ENCODE peak calls at places on chromosomes 11 and 22, in ten cellular contexts. C is AG04450, T is adrenal gland, B is colonic mucosa, A is GM23338, X is tibial artery, R is Peyer's patch, J is IMR-90, M is neural progenitor cell, G is esophagus squamous epithelium. P is an unnamed sample.

GRCh38 chr11:85822814-85823213 is 11.9 kb upstream of the SYTL2 start:
- DNase-seq in C (no peak), A (no peak), T (no peak), R (no peak), B (no peak), X (no peak), M (no peak), G (no peak), J (peak; percentile 65), P (no peak)

GRCh38 chr11:129992161-129992944 is 10.3 kb downstream of the PRDM10 start:
- DNase-seq in A (peak; percentile 93), M (peak; percentile 52), T (peak; percentile 49), X (no peak), J (peak; percentile 22), B (peak; percentile 64), C (no peak), R (peak; percentile 56), G (no peak), P (no peak)

GRCh38 chr11:77130763-77131513 is 2.9 kb downstream of the MYO7A start:
- DNase-seq in B (no peak), M (peak; percentile 12), X (no peak), A (no peak), J (peak; percentile 27), T (peak; percentile 91), R (no peak), C (no peak), G (no peak), P (no peak)

GRCh38 chr11:95149659-95150294 is 60.1 kb downstream of the ENDOD1 start:
- DNase-seq in J (no peak), A (peak; percentile 69), G (no peak), M (peak; percentile 90), R (no peak), T (no peak), X (no peak), B (peak; percentile 52), C (no peak), P (no peak)

GRCh38 chr11:68282141-68282860 is 10.5 kb upstream of the C11orf24 start:
- DNase-seq in J (no peak), R (no peak), C (no peak), X (no peak), G (no peak), M (no peak), A (no peak), T (no peak), B (no peak), P (no peak)

GRCh38 chr22:46813816-46814597 is 51.6 kb downstream of the TBC1D22A start:
- DNase-seq in A (no peak), G (no peak), M (no peak), B (no peak), J (peak; percentile 61), C (no peak), R (no peak), X (no peak), T (peak; percentile 19), P (peak; percentile 70)

GRCh38 chr11:128482512-128483191 is 104.7 kb downstream of the ETS1 start:
- DNase-seq in A (no peak), B (no peak), C (no peak), G (no peak), X (peak; percentile 65), R (no peak), T (no peak), J (peak; percentile 46), M (no peak), P (no peak)

GRCh38 chr11:81987829-81988472 is 745.7 kb downstream of the FAM181B start:
- DNase-seq in C (no peak), G (no peak), M (no peak), B (no peak), J (no peak), X (peak; percentile 68), R (no peak), T (peak; percentile 94), A (no peak), P (no peak)

DNA sequence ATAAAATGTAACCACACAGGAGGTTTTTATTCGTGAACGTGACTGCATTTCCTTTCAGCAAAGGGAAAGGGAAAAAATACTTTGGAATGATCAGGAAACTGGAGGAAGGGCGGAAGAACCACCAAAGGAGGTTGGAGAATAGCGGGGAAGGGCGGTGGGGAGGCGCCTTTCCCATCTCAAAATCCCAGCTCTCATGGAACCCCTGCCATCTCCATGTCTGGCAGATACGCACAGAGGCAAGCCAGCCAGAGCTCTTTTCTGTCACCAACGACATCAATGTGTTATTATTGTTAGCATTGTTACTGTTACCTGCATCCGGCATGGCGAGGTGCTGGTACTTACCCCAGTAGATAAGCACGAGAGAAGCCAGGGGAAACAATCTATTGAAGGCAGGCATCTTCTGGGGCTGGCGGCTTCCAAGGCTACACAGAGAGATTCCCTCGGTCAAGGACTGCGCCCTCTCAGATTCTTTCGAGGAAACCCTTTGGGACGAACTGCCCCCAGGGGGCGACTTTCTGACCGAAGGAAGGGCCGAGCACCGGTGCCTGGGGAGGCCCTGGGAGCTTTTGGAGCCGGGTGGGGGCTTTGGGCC is 923 bp downstream of the SCN3B start:
- DNase-seq in A (no peak), M (no peak), R (no peak), G (no peak), X (no peak), B (no peak), J (no peak), C (no peak), T (no peak), P (no peak)
- TF ChIP-seq CTCF in A (peak; percentile 54), M (peak; percentile 43), R (no peak), G (no peak), X (no peak), B (no peak), J (no peak), C (no peak), T (no peak), P (no peak)

GRCh38 chr11:35076201-35077100 is 62.5 kb upstream of the CD44 start:
- DNase-seq in G (no peak), C (no peak), T (no peak), A (no peak), X (no peak), B (no peak), M (no peak), R (no peak), J (no peak), P (no peak)

GRCh38 chr11:35079581-35079980 is 59.4 kb upstream of the CD44 start:
- DNase-seq in A (no peak), B (no peak), M (no peak), C (no peak), R (no peak), T (no peak), X (no peak), G (no peak), J (no peak), P (no peak)

GRCh38 chr11:35073691-35074382 is 65.1 kb upstream of the CD44 start:
- DNase-seq in T (no peak), B (no peak), X (no peak), A (no peak), M (no peak), R (no peak), C (no peak), J (peak; percentile 49), G (no peak), P (no peak)

GRCh38 chr11:35082322-35083180 is 56.4 kb upstream of the CD44 start:
- DNase-seq in B (peak; percentile 59), A (peak; percentile 50), T (peak; percentile 37), C (no peak), G (peak; percentile 33), J (peak; percentile 83), M (peak; percentile 24), R (peak; percentile 55), X (peak; percentile 63), P (peak; percentile 79)

DNA sequence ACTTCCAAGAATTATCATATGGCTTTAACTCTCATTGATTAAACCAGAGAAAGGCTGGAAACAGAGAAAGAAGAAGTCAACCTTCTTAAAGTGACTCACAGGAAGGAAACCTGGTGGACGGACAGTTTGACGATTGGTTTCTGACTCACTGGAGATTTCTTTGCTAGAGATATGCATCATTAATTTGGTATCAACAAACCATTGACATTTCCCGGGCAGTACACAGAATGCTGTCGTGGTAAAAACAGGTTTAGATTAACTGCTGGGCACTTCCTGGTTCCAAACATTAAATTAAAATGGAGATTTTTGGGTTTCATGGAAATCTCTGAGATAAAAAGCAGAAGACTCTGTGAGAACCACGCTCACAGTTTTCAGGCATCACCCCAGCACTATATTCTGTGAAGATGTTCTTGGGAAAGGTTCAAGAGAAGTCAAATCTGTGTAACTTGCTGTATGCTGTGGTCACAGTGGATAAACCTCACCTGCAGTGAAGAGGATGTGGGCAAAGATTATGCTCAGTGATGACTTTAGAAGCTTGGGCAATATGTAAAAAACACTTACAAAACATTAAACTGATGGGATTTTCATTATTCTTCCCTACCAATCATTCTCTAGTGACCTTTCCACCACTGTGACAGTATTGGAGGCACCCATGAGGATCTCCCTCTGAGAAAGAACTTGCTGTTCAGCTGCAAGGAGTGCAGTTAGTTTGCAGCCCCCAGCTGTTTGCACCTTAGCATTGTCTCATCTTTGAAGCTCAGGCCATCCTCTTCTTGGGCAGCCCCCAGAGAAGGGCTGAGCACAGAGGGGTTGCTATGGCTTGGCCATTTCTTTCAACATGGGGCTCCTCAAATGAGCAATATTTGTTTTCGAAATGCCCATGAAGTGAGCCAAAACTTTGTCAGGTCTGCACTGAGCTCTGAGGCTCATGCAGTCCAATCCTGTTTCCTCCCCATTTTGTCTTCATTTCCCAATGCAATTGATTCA is 61.0 kb upstream of the CD44 start:
- DNase-seq in X (no peak), J (peak; percentile 84), B (no peak), G (no peak), R (no peak), M (no peak), A (no peak), C (no peak), T (no peak), P (no peak)
- H3K27ac ChIP-seq in X (no peak overlapping the region), J (no peak overlapping the region), B (no peak overlapping the region), G (peak overlapping the region; percentile 39), R (peak overlapping the region; percentile 14), M (no peak overlapping the region), A (no peak overlapping the region), C (no peak overlapping the region), T (no peak overlapping the region), P (no peak overlapping the region)

GRCh38 chr11:13009476-13009920 is 382 bp downstream of the RASSF10 start:
- DNase-seq in M (no peak), A (no peak), B (no peak), R (no peak), X (no peak), G (no peak), J (no peak), T (no peak), C (no peak), P (no peak)

GRCh38 chr11:13007702-13008435 is 1.2 kb upstream of the RASSF10 start:
- DNase-seq in X (no peak), J (no peak), G (no peak), R (no peak), M (no peak), T (no peak), B (peak; percentile 26), A (no peak), C (no peak), P (no peak)

GRCh38 chr11:13009921-13010736 is 1.0 kb downstream of the RASSF10 start:
- DNase-seq in T (no peak), M (peak; percentile 83), G (no peak), A (peak; percentile 68), X (no peak), J (peak; percentile 7), B (peak; percentile 46), C (no peak), R (peak; percentile 52), P (no peak)

GRCh38 chr11:13007182-13007581 is 1.9 kb upstream of the RASSF10 start:
- DNase-seq in A (no peak), G (no peak), B (no peak), T (no peak), X (no peak), R (no peak), C (no peak), M (no peak), J (no peak), P (no peak)

DNA sequence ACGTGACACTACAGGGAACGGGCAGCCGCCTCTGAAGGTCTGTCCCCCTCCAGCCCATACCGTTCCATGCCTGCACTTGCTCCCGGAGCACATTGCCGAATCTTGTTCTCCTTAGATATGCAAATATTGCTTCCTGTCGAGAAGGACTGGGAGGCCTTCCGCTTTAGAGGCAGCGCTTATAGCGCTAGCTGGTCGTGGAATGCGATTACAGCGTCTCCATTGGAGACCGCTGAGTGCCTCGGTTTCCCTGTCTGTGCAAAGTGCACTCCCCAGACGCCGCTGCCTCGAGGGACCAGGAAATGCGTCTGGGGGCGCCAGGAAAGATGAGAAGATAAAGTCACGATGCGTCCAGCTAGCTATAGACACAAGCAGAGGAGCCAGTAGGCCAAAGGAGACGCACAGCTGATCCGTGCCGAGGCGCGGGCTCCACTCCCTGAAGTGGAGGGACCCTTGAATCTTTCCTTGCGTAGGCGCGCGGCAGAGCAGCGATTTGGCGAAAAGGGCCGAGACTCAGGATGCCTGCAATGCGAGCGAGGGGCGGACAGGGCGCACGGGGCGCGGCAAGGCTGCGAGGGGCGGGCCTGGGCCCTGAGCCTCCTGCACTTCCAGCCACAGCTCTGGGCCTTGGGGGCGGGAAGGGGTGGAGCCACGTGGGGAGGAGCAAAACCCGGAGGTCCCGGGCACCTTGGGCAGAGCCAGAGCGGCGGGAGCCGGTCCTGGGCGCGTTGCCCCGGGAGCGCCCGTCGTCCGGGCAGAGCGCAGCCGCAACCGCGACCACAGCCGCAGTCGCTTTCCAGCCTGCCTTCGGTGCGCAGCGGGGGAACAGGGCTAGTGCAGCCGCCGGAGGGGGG is at the start of gene RASSF10:
- DNase-seq in J (no peak), R (peak; percentile 77), A (peak; percentile 94), T (no peak), B (peak; percentile 93), G (no peak), X (no peak), C (no peak), M (peak; percentile 94), P (no peak)
- H3K4me3 ChIP-seq in J (no peak within 1 kb of the TSS), R (peak within 1 kb of the TSS; percentile 48), A (peak within 1 kb of the TSS; percentile 70), T (peak within 1 kb of the TSS; percentile 11), B (peak within 1 kb of the TSS; percentile 21), G (peak within 1 kb of the TSS; percentile 62), X (peak within 1 kb of the TSS; percentile 26), C (peak within 1 kb of the TSS; percentile 12), M (peak within 1 kb of the TSS; percentile 54), P (peak within 1 kb of the TSS; percentile 66)

DNA sequence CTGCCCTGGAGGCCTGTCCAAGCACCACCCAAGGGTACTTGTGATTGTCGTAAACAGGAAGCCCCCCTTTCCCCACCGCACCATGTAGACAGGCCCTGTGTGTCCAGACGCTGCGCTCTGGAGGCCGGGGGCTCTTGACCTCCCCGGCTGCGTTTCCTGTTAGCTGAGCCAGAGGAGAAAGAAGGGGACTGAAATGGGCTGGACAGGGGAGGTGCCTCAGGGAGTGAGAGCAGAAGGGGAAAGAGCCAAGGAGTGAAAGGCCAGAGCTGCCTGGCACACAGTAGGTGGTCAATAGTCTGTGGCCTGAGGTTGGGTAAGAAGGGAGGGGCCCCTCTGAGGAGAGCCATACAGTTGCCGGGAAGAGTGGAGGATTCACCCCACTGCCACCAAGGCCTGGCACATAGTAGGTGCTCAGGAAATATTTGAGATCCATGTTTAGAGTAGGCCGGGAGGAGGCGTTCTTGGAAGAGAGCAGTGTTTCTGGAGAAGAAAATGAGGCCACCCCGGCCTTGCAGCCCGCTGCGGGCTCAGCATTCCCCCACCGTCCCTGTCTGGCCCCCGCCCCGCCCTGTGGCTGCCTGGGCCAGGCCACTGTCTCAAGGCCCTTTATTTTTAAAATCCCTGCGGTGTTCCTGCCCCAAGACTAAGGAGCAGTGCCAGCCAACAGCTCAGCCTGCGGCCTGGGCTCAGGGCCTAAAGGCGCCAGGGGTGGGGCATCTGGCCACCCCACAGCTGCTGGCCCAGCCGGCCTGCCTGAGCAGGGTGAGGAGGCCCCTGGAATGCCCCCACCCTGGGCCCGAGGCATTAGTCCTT is 13.6 kb upstream of the CDC42EP1 start:
- DNase-seq in C (no peak), J (peak; percentile 68), R (peak; percentile 53), T (peak; percentile 91), X (peak; percentile 67), B (peak; percentile 57), G (no peak), A (peak; percentile 87), M (peak; percentile 70), P (peak; percentile 87)
- TF ChIP-seq CTCF in C (peak; percentile 17), J (no peak), R (no peak), T (peak; percentile 61), X (peak; percentile 5), B (no peak), G (no peak), A (no peak), M (no peak), P (no peak)